ENCODE peak calls at places on chromosomes 12 and 14, in six cellular contexts. F is neuronal stem cell, O is IMR-90, K is trophoblast cell, G is H9, N is H1. M is an unnamed sample.

GRCh38 chr14:105201928-105202513 is 20.9 kb upstream of the NUDT14 start:
- DNase-seq in F (no peak), O (no peak), K (no peak), G (no peak), N (no peak), M (no peak)

GRCh38 chr14:71143391-71144290 is 236.4 kb downstream of the PCNX1 start:
- DNase-seq in F (no peak), O (peak; percentile 80), K (peak; percentile 34), G (no peak), N (no peak), M (peak; percentile 82)

GRCh38 chr12:75711276-75711675 is 199.9 kb upstream of the KRR1 start:
- DNase-seq in F (no peak), O (no peak), K (no peak), G (no peak), N (no peak), M (no peak)

GRCh38 chr12:59372971-59373370 is 222.9 kb upstream of the SLC16A7 start:
- DNase-seq in F (no peak), O (peak; percentile 21), K (no peak), G (peak; percentile 60), N (no peak), M (peak; percentile 22)

GRCh38 chr12:58395470-58395869 is 454.1 kb downstream of the ATP23 start:
- DNase-seq in F (no peak), O (peak; percentile 65), K (no peak), G (no peak), N (no peak), M (no peak)

GRCh38 chr12:114955414-114956014 is 271.5 kb upstream of the TBX3 start:
- DNase-seq in F (no peak), O (peak; percentile 52), K (no peak), G (no peak), N (no peak), M (peak; percentile 86)

GRCh38 chr12:10214131-10214876 is 1.6 kb downstream of the GABARAPL1 start:
- DNase-seq in F (no peak), O (peak; percentile 72), K (no peak), G (no peak), N (no peak), M (peak; percentile 74)

GRCh38 chr14:31197671-31198070 is 9.9 kb downstream of the HECTD1 start:
- DNase-seq in F (no peak), O (no peak), K (no peak), G (no peak), N (no peak), M (no peak)

GRCh38 chr14:64549805-64550538 is at the start of gene PPP1R36:
- DNase-seq in F (no peak), O (no peak), K (peak; percentile 73), G (peak; percentile 42), N (peak; percentile 74), M (peak; percentile 30)

GRCh38 chr12:50932787-50933280 is 19.5 kb upstream of the HIGD1C start:
- DNase-seq in F (no peak), O (no peak), K (no peak), G (no peak), N (no peak), M (no peak)

GRCh38 chr12:76614364-76614763 is 54.8 kb upstream of the OSBPL8 start:
- DNase-seq in F (no peak), O (no peak), K (no peak), G (no peak), N (no peak), M (no peak)

GRCh38 chr12:113054948-113055486 is 1.5 kb upstream of the DTX1 start:
- DNase-seq in F (no peak), O (no peak), K (no peak), G (no peak), N (no peak), M (no peak)

GRCh38 chr12:111354511-111354910 is 14.4 kb downstream of the PHETA1 start:
- DNase-seq in F (no peak), O (no peak), K (no peak), G (no peak), N (no peak), M (no peak)

GRCh38 chr14:73105727-73106126 is 30.6 kb upstream of the PSEN1 start:
- DNase-seq in F (no peak), O (no peak), K (no peak), G (no peak), N (no peak), M (no peak)

GRCh38 chr14:61106627-61107147 is 125.6 kb downstream of the SLC38A6 start:
- DNase-seq in F (no peak), O (no peak), K (no peak), G (peak; percentile 50), N (peak; percentile 45), M (no peak)

GRCh38 chr12:30725739-30726138 is 29.0 kb downstream of the CAPRIN2 start:
- DNase-seq in F (no peak), O (peak; percentile 84), K (no peak), G (no peak), N (no peak), M (peak; percentile 73)

GRCh38 chr14:61644834-61645233 is 50.5 kb upstream of the HIF1A start:
- DNase-seq in F (peak; percentile 15), O (peak; percentile 49), K (no peak), G (no peak), N (no peak), M (no peak)

GRCh38 chr14:72544615-72545387 is 349.1 kb downstream of the DPF3 start:
- DNase-seq in F (peak; percentile 21), O (no peak), K (no peak), G (peak; percentile 86), N (peak; percentile 59), M (no peak)

GRCh38 chr12:95336387-95337067 is 118.9 kb downstream of the VEZT start:
- DNase-seq in F (peak; percentile 77), O (peak; percentile 85), K (no peak), G (peak; percentile 91), N (peak; percentile 74), M (peak; percentile 83)

GRCh38 chr14:106094654-106095189 is 568.3 kb downstream of the TMEM121 start:
- DNase-seq in F (no peak), O (no peak), K (peak; percentile 2), G (no peak), N (peak; percentile 48), M (no peak)

GRCh38 chr12:1576410-1577240 is 17.8 kb downstream of the FBXL14 start:
- DNase-seq in F (no peak), O (peak; percentile 85), K (no peak), G (no peak), N (no peak), M (peak; percentile 88)

GRCh38 chr12:132399092-132400010 is 70.0 kb upstream of the GALNT9 start:
- DNase-seq in F (no peak), O (no peak), K (no peak), G (no peak), N (no peak), M (no peak)

GRCh38 chr14:64760916-64761315 is 56.7 kb downstream of the PLEKHG3 start:
- DNase-seq in F (no peak), O (no peak), K (no peak), G (no peak), N (no peak), M (no peak)

GRCh38 chr12:6091786-6092566 is 32.5 kb downstream of the VWF start:
- DNase-seq in F (no peak), O (no peak), K (no peak), G (no peak), N (no peak), M (no peak)

GRCh38 chr12:6095269-6095668 is 29.2 kb downstream of the VWF start:
- DNase-seq in F (no peak), O (no peak), K (no peak), G (no peak), N (no peak), M (no peak)

GRCh38 chr12:6092784-6093722 is 31.4 kb downstream of the VWF start:
- DNase-seq in F (no peak), O (peak; percentile 92), K (peak; percentile 91), G (no peak), N (no peak), M (peak; percentile 90)

GRCh38 chr12:6096527-6096926 is 27.9 kb downstream of the VWF start:
- DNase-seq in F (no peak), O (no peak), K (peak; percentile 82), G (no peak), N (no peak), M (no peak)

DNA sequence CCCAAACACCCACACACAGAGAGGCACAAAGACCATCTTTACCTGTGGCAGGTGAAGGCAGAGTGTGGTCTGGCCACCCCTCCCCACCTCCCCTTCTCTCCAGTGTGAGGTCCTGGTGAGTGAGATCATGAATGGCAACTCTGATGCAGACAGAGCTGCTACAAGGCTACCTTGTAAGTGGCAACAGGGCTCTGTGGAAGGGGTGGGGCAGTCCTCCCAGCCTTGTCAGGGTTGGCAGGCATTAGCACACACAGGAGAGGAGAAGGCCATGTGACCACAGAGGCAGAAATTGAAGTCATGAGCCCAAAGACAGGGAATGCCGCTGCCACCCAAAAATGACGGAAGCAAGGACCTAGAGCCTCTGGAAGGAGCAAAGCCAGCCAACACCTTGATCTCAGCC is 30.7 kb downstream of the VWF start:
- DNase-seq in F (no peak), O (no peak), K (no peak), G (no peak), N (no peak), M (no peak)
- H2BK120ac ChIP-seq in F (no peak overlapping the region), O (peak overlapping the region; percentile 93), K (no peak overlapping the region), G (no peak overlapping the region), N (no peak overlapping the region), M (no peak overlapping the region)

DNA sequence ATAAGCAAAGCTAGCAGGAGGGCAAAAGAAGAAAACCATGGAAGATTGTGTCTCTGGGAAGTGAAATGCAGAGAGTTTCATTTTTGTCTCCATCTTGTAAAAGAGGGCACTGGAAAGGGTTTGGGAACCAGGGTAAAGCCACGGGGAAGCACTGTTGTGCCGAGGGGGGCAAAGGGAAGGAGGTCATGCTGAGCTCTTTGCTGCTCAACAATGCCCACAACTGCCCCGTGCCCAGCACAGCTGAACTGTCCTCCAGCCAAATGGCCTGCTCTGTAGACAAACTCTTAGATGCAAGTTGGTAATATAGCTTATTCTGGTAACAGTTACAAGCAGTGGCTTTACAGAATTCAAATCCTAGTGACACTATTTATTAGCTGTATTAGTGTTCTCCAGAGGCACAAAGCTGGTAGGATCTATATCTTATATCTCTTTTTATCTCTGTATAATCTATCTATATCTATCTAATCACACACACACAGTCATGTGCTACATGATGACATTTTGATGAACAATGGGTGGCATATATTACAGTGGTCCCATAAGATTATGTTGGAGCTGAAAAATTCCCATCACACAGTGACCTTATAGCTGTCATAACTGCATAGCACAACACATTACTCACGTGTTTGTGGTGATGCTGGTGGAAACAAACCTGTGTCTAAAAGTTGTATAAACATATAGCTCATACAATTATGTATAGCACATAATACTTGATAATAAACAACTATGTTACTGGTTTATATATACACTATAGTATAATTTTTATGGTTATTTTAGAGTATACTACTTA is 203.4 kb upstream of the DDHD1 start:
- DNase-seq in F (no peak), O (peak; percentile 44), K (peak; percentile 28), G (peak; percentile 34), N (no peak), M (peak; percentile 8)
- H3K18ac ChIP-seq in F (no peak overlapping the region), O (peak overlapping the region; percentile 1), K (no peak overlapping the region), G (peak overlapping the region; percentile 54), N (peak overlapping the region; percentile 12), M (peak overlapping the region; percentile 93)

DNA sequence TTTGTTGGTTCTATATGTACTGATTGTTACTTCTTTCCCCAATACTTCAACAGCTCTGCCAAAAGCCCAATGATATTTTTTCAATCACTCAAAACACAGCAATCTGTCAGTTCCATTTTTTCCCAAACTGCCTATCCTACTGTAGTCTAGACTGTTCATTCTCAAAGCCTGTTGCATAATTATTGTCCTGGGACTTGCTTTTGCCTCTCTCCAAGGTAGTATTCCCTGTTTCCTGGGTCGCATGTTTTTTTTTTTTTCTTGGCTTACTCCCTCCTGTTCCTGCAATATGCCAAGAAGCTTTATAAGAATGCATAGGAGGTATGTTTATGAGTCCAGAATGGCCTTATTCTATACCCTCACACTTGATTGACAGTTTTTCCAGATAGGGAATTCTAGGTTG is 19.9 kb upstream of the CCNT1 start:
- DNase-seq in F (no peak), O (no peak), K (no peak), G (no peak), N (no peak), M (no peak)
- H4K91ac ChIP-seq in F (no peak overlapping the region), O (no peak overlapping the region), K (no peak overlapping the region), G (no peak overlapping the region), N (no peak overlapping the region), M (no peak overlapping the region)

GRCh38 chr14:85660243-85660922 is 130.4 kb downstream of the FLRT2 start:
- DNase-seq in F (no peak), O (no peak), K (no peak), G (no peak), N (no peak), M (no peak)
- H2BK120ac ChIP-seq in F (no peak overlapping the region), O (no peak overlapping the region), K (no peak overlapping the region), G (no peak overlapping the region), N (no peak overlapping the region), M (no peak overlapping the region)

M was measured in mesenchymal stem cell.